ENCODE peak calls at places on chromosomes 3 and 15, in seven cellular contexts. Z is right atrium auricular region, K is right cardiac atrium, M is IMR-90, I is mammary epithelial cell, D is lower lobe of right lung, N is MM.1S. P is an unnamed sample. For H3K4me1, the result is how much of the 10 kb centered on the place peaks cover.

GRCh38 chr3:24365168-24365567 is 129.5 kb downstream of the THRB start:
- DNase-seq in Z (peak), K (peak), M (peak), I (peak), D (no peak), N (no peak), P (no peak)

GRCh38 chr3:25812644-25813043 is 22.8 kb downstream of the OXSM start:
- DNase-seq in Z (no peak), K (no peak), M (no peak), I (no peak), D (no peak), N (no peak), P (no peak)

GRCh38 chr15:63504979-63505841 is 817 bp downstream of the USP3 start:
- DNase-seq in Z (no peak), K (peak), M (peak), I (peak), D (peak), N (peak), P (peak)

GRCh38 chr3:107841864-107842263 is 249.0 kb downstream of the CD47 start:
- DNase-seq in Z (no peak), K (no peak), M (no peak), I (no peak), D (no peak), N (no peak), P (no peak)

GRCh38 chr3:116260491-116260890 is 184.8 kb downstream of the LSAMP start:
- DNase-seq in Z (no peak), K (no peak), M (no peak), I (no peak), D (no peak), N (no peak), P (no peak)

GRCh38 chr3:173548261-173548660 is 150.7 kb downstream of the NLGN1 start:
- DNase-seq in Z (no peak), K (no peak), M (no peak), I (no peak), D (no peak), N (peak), P (no peak)

GRCh38 chr3:147387550-147388394 is 18.6 kb downstream of the ZIC4 start:
- DNase-seq in Z (no peak), K (no peak), M (no peak), I (no peak), D (no peak), N (no peak), P (no peak)

GRCh38 chr3:12353796-12354505 is 65.1 kb downstream of the PPARG start:
- DNase-seq in Z (no peak), K (no peak), M (no peak), I (no peak), D (no peak), N (no peak), P (no peak)

GRCh38 chr3:73727117-73727802 is 102.5 kb upstream of the PDZRN3 start:
- DNase-seq in Z (peak), K (peak), M (peak), I (peak), D (no peak), N (no peak), P (no peak)

GRCh38 chr3:170159459-170159858 is 22.1 kb downstream of the PHC3 start:
- DNase-seq in Z (no peak), K (no peak), M (no peak), I (no peak), D (no peak), N (peak), P (no peak)

GRCh38 chr15:28107111-28107893 is 8.2 kb upstream of the OCA2 start:
- DNase-seq in Z (no peak), K (no peak), M (no peak), I (no peak), D (peak), N (no peak), P (no peak)

GRCh38 chr15:81311834-81312459 is 12.0 kb downstream of the STARD5 start:
- DNase-seq in Z (no peak), K (no peak), M (peak), I (no peak), D (no peak), N (no peak), P (no peak)

GRCh38 chr3:42871592-42872196 is 4.0 kb downstream of the CYP8B1 start:
- DNase-seq in Z (no peak), K (peak), M (no peak), I (no peak), D (no peak), N (no peak), P (peak)

GRCh38 chr15:64975390-64975789 is 14.3 kb downstream of the SPG21 start:
- DNase-seq in Z (no peak), K (no peak), M (peak), I (no peak), D (no peak), N (no peak), P (no peak)

GRCh38 chr15:89523101-89523500 is 26.7 kb upstream of the RHCG start:
- DNase-seq in Z (no peak), K (no peak), M (no peak), I (no peak), D (no peak), N (no peak), P (no peak)

GRCh38 chr15:20295238-20295811 is 246.3 kb downstream of the GOLGA6L6 start:
- DNase-seq in Z (peak), K (peak), M (no peak), I (no peak), D (no peak), N (no peak), P (no peak)

GRCh38 chr3:178182337-178182761 is 353.9 kb upstream of the KCNMB2 start:
- DNase-seq in Z (no peak), K (peak), M (no peak), I (no peak), D (no peak), N (no peak), P (peak)

GRCh38 chr15:41970456-41970855 is 1.9 kb downstream of the EHD4 start:
- DNase-seq in Z (no peak), K (no peak), M (no peak), I (no peak), D (no peak), N (no peak), P (no peak)

GRCh38 chr15:85905626-85906025 is 110.9 kb upstream of the KLHL25 start:
- DNase-seq in Z (no peak), K (no peak), M (no peak), I (no peak), D (no peak), N (no peak), P (no peak)

GRCh38 chr15:74317820-74318375 is 49.5 kb downstream of the CYP11A1 start:
- DNase-seq in Z (peak), K (peak), M (peak), I (no peak), D (no peak), N (no peak), P (peak)

GRCh38 chr3:159513867-159514380 is 474.7 kb upstream of the IL12A start:
- DNase-seq in Z (no peak), K (no peak), M (no peak), I (no peak), D (no peak), N (no peak), P (no peak)

GRCh38 chr3:161560006-161560637 is 63.5 kb downstream of the OTOL1 start:
- DNase-seq in Z (no peak), K (peak), M (peak), I (peak), D (no peak), N (peak), P (peak)

GRCh38 chr3:58058654-58059263 is 50.5 kb downstream of the FLNB start:
- DNase-seq in Z (no peak), K (no peak), M (peak), I (no peak), D (no peak), N (no peak), P (no peak)

GRCh38 chr3:48090166-48090939 is 74.1 kb upstream of the MAP4 start:
- DNase-seq in Z (no peak), K (no peak), M (no peak), I (no peak), D (no peak), N (no peak), P (no peak)

GRCh38 chr3:143975549-143976152 is 4.0 kb downstream of the DIPK2A start:
- DNase-seq in Z (no peak), K (no peak), M (peak), I (peak), D (no peak), N (peak), P (no peak)

GRCh38 chr3:194083253-194084224 is 52.4 kb upstream of the HES1 start:
- DNase-seq in Z (no peak), K (no peak), M (no peak), I (no peak), D (no peak), N (peak), P (no peak)
- H3K4me1 ChIP-seq in Z (under half), K (under half), M (under half), I (under half), D (under half), N (half or more), P (under half)

GRCh38 chr3:120838441-120839091 is 69.4 kb upstream of the STXBP5L start:
- DNase-seq in Z (no peak), K (no peak), M (no peak), I (no peak), D (no peak), N (peak), P (no peak)
- H3K4me1 ChIP-seq in Z (under half), K (under half), M (under half), I (under half), D (under half), N (under half), P (under half)

GRCh38 chr3:128279594-128279880 is 126.3 kb downstream of the EEFSEC start:
- DNase-seq in Z (no peak), K (no peak), M (no peak), I (no peak), D (no peak), N (no peak), P (no peak)

GRCh38 chr3:128281461-128282367 is 128.4 kb downstream of the EEFSEC start:
- DNase-seq in Z (no peak), K (no peak), M (no peak), I (no peak), D (no peak), N (no peak), P (no peak)

GRCh38 chr3:128282392-128283196 is 129.3 kb downstream of the EEFSEC start:
- DNase-seq in Z (peak), K (peak), M (peak), I (no peak), D (no peak), N (no peak), P (peak)

GRCh38 chr3:128278761-128279593 is 125.7 kb downstream of the EEFSEC start:
- DNase-seq in Z (no peak), K (peak), M (peak), I (no peak), D (peak), N (no peak), P (peak)

GRCh38 chr3:128280466-128281455 is 127.5 kb downstream of the EEFSEC start:
- DNase-seq in Z (no peak), K (no peak), M (no peak), I (no peak), D (no peak), N (no peak), P (no peak)
- H3K4me1 ChIP-seq in Z (under half), K (under half), M (under half), I (under half), D (under half), N (under half), P (under half)

GRCh38 chr3:194267744-194268658 is 83.1 kb downstream of the CPN2 start:
- DNase-seq in Z (peak), K (peak), M (peak), I (no peak), D (peak), N (no peak), P (no peak)
- H3K4me1 ChIP-seq in Z (half or more), K (under half), M (under half), I (under half), D (half or more), N (under half), P (half or more)

GRCh38 chr3:133477497-133477896 is 77.6 kb downstream of the BFSP2 start:
- DNase-seq in Z (no peak), K (no peak), M (no peak), I (no peak), D (no peak), N (peak), P (no peak)
- H3K4me1 ChIP-seq in Z (under half), K (under half), M (under half), I (under half), D (under half), N (half or more), P (under half)

GRCh38 chr15:26128611-26129140 is 265.5 kb upstream of the ATP10A start:
- DNase-seq in Z (no peak), K (no peak), M (no peak), I (no peak), D (no peak), N (no peak), P (no peak)

GRCh38 chr15:26126819-26127387 is 263.8 kb upstream of the ATP10A start:
- DNase-seq in Z (no peak), K (no peak), M (no peak), I (no peak), D (no peak), N (no peak), P (no peak)

GRCh38 chr15:26126070-26126469 is 262.9 kb upstream of the ATP10A start:
- DNase-seq in Z (no peak), K (peak), M (no peak), I (no peak), D (no peak), N (no peak), P (no peak)

GRCh38 chr15:26132786-26133185 is 269.7 kb upstream of the ATP10A start:
- DNase-seq in Z (no peak), K (no peak), M (no peak), I (no peak), D (no peak), N (no peak), P (no peak)

GRCh38 chr15:26129852-26130251 is 266.7 kb upstream of the ATP10A start:
- DNase-seq in Z (no peak), K (no peak), M (no peak), I (no peak), D (no peak), N (no peak), P (no peak)
- H3K4me1 ChIP-seq in Z (under half), K (under half), M (under half), I (under half), D (under half), N (under half), P (under half)

GRCh38 chr15:98951493-98952320 is 55.9 kb downstream of the PGPEP1L start:
- DNase-seq in Z (no peak), K (no peak), M (no peak), I (no peak), D (no peak), N (peak), P (no peak)

GRCh38 chr15:98951004-98951403 is 56.6 kb downstream of the PGPEP1L start:
- DNase-seq in Z (no peak), K (no peak), M (no peak), I (no peak), D (no peak), N (no peak), P (no peak)

GRCh38 chr15:98948941-98949340 is 58.7 kb downstream of the PGPEP1L start:
- DNase-seq in Z (no peak), K (no peak), M (no peak), I (no peak), D (no peak), N (no peak), P (no peak)

GRCh38 chr15:98948456-98948855 is 59.1 kb downstream of the PGPEP1L start:
- DNase-seq in Z (no peak), K (no peak), M (no peak), I (no peak), D (no peak), N (no peak), P (no peak)

GRCh38 chr15:98949624-98950023 is 58.0 kb downstream of the PGPEP1L start:
- DNase-seq in Z (no peak), K (no peak), M (no peak), I (no peak), D (no peak), N (no peak), P (no peak)
- H3K4me1 ChIP-seq in Z (under half), K (under half), M (under half), I (under half), D (under half), N (under half), P (under half)

DNA sequence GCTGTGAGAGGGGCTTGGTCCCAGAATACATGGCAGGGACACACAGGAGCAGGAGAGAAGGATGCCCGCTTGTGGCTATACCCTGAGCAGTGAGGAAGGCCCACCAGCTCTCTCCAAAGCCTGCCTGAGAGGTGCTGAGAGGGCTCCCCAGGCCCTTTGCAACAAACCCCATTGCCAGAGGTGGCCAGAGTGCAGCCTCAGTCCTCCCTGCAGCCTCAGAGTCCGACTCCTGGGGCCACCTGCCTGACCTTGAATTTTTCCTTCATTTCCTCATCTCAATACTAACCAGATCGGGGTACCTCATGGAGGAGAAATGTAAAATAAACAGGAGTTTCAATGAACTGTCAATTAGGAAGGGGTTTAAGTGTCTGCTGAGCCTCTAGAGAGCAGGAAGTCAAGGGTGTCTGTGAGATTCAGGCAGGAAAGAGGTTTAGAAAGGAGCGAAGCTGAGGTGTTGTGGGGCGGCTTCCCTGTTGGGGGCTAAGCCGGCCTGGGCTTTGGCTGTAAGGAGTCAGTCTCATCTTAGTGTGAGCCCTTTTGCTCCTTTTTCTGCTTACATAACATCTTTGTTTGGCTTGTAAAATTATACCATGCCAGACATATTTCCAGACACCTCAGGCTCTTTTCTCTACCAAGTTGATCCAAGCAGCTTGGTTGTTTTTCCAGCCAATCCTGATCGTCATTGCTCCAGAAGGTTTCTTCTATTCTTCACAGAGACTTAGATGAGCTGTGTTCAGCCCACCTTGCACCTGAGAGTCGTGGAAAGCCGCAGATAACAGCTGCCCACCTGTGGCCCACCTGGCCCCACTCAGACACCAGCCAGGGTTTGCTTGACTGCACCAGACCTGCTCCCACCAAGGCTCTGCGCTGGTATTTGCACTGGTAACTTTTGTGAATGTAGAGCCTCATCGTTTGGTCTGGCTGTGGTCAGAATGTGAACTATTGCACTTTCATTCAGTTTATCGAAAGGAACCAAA is 36.7 kb downstream of the CMTM7 start:
- DNase-seq in Z (peak), K (no peak), M (no peak), I (no peak), D (no peak), N (peak), P (no peak)
- H3K4me1 ChIP-seq in Z (under half), K (under half), M (under half), I (under half), D (under half), N (under half), P (under half)

DNA sequence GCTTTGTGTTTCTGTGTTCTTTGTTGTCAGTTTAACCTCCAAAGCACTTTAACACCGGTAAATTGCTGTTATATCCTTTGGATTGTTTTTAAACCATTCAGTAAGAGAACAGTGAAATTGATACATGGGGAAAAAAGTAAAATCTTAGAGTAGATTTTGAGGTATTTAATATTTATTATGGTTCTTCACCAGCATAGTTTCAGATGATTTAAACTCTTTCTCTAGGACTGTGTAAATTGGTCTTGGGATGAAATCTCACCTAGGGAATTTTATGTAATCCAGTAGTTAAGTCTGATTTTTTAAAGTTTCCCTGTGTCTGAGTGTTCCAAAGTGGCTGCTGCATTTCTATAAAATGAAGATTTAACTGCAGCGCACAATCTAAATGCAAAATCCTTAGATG is 102.9 kb upstream of the SKOR1 start:
- DNase-seq in Z (no peak), K (no peak), M (no peak), I (no peak), D (no peak), N (no peak), P (no peak)
- H3K4me1 ChIP-seq in Z (under half), K (under half), M (under half), I (under half), D (under half), N (under half), P (under half)

GRCh38 chr15:66764067-66764428 is 62.0 kb downstream of the SMAD6 start:
- DNase-seq in Z (no peak), K (no peak), M (no peak), I (no peak), D (no peak), N (no peak), P (no peak)
- H3K4me1 ChIP-seq in Z (half or more), K (half or more), M (half or more), I (under half), D (half or more), N (under half), P (under half)